ENCODE peak calls at places on chromosomes 4 and X, in ten cellular contexts. K, R, C, Y, G, E, Z, V, P and M are unnamed samples.

GRCh38 chr4:67897686-67898085 is 13.9 kb upstream of the TMPRSS11D start:
- DNase-seq in R (no peak), Z (no peak), P (no peak), K (no peak), C (no peak), E (no peak), G (no peak), Y (no peak), V (no peak), M (no peak)

GRCh38 chrX:111447298-111447697 is 35.3 kb upstream of the DCX start:
- DNase-seq in Z (peak), E (no peak), K (no peak), Y (no peak), G (peak), R (no peak), P (no peak), C (peak), V (peak), M (peak)

GRCh38 chr4:153790962-153791551 is 2.2 kb upstream of the SFRP2 start:
- DNase-seq in Z (no peak), R (no peak), K (no peak), C (no peak), V (peak), P (no peak), G (no peak), Y (no peak), E (no peak), M (no peak)

GRCh38 chrX:127459784-127460183 is 592.4 kb downstream of the ACTRT1 start:
- DNase-seq in Z (no peak), E (no peak), G (no peak), K (no peak), Y (no peak), R (no peak), P (no peak), V (peak), C (no peak), M (no peak)

GRCh38 chr4:101285985-101286384 is 61.3 kb downstream of the PPP3CA start:
- DNase-seq in V (no peak), R (no peak), K (no peak), P (no peak), C (no peak), Z (no peak), G (no peak), E (no peak), Y (no peak), M (no peak)

GRCh38 chr4:88162636-88163035 is 4.2 kb upstream of the ABCG2 start:
- DNase-seq in V (no peak), E (no peak), Y (no peak), K (no peak), R (no peak), G (no peak), C (no peak), Z (no peak), P (no peak), M (no peak)

GRCh38 chr4:57916479-57916878 is 806.3 kb upstream of the IGFBP7 start:
- DNase-seq in V (no peak), Z (no peak), G (no peak), R (no peak), P (no peak), C (no peak), Y (no peak), K (no peak), E (no peak), M (no peak)

GRCh38 chr4:71639380-71639779 is 144.5 kb downstream of the GC start:
- DNase-seq in Z (no peak), V (peak), E (no peak), P (no peak), G (no peak), Y (no peak), R (no peak), K (no peak), C (no peak), M (peak)

GRCh38 chrX:53280316-53280702 is 1.1 kb downstream of the IQSEC2 start:
- DNase-seq in P (no peak), G (no peak), Z (no peak), R (no peak), Y (no peak), V (no peak), C (no peak), E (no peak), K (no peak), M (no peak)

GRCh38 chrX:78437621-78438020 is 110.2 kb upstream of the CYSLTR1 start:
- DNase-seq in Z (no peak), E (no peak), R (no peak), G (no peak), C (no peak), K (no peak), V (no peak), P (no peak), Y (no peak), M (no peak)

GRCh38 chrX:17669458-17669857 is 67.8 kb upstream of the SCML1 start:
- DNase-seq in P (no peak), R (no peak), G (no peak), Z (no peak), V (no peak), Y (no peak), E (no peak), C (no peak), K (no peak), M (no peak)

GRCh38 chr4:48212165-48212564 is 57.5 kb downstream of the TEC start:
- DNase-seq in E (no peak), P (peak), Y (no peak), K (no peak), G (no peak), Z (no peak), C (no peak), V (no peak), R (no peak), M (no peak)

GRCh38 chr4:79563218-79563617 is 155.2 kb upstream of the GK2 start:
- DNase-seq in P (no peak), V (no peak), G (no peak), K (no peak), Z (no peak), R (no peak), C (no peak), Y (no peak), E (no peak), M (no peak)

GRCh38 chr4:183409956-183410355 is 34.5 kb upstream of the CDKN2AIP start:
- DNase-seq in Y (no peak), C (no peak), P (no peak), E (no peak), Z (no peak), G (no peak), V (no peak), R (no peak), K (no peak), M (no peak)

GRCh38 chr4:111812760-111813159 is 332.5 kb upstream of the FAM241A start:
- DNase-seq in R (no peak), Z (no peak), G (no peak), C (no peak), Y (no peak), P (no peak), V (no peak), E (no peak), K (no peak), M (no peak)